ENCODE peak calls at places on chromosomes 4 and X, in four cellular contexts. One of them, this sample, is unnamed. For H3K27me3, the result is how much of the 10 kb centered on the place peaks cover.

GRCh38 chr4:108159845-108160244 is 8.9 kb downstream of the LEF1 start:
- DNase-seq in astrocyte: no peak
- DNase-seq in lower lobe of right lung: no peak
- DNase-seq in WERI-Rb-1: no peak
- DNase-seq in this sample: no peak

GRCh38 chr4:152340818-152341217 is 195.1 kb downstream of the FBXW7 start:
- DNase-seq in astrocyte: no peak
- DNase-seq in lower lobe of right lung: no peak
- DNase-seq in WERI-Rb-1: no peak
- DNase-seq in this sample: no peak

GRCh38 chrX:139125916-139126315 is 404.6 kb upstream of the F9 start:
- DNase-seq in astrocyte: no peak
- DNase-seq in lower lobe of right lung: no peak
- DNase-seq in WERI-Rb-1: no peak
- DNase-seq in this sample: no peak

GRCh38 chr4:145779319-145779801 is 99.4 kb downstream of the C4orf51 start:
- DNase-seq in astrocyte: peak
- DNase-seq in lower lobe of right lung: no peak
- DNase-seq in WERI-Rb-1: no peak
- DNase-seq in this sample: no peak

GRCh38 chr4:147813107-147813773 is 81.4 kb downstream of the ARHGAP10 start:
- DNase-seq in astrocyte: no peak
- DNase-seq in lower lobe of right lung: no peak
- DNase-seq in WERI-Rb-1: no peak
- DNase-seq in this sample: no peak

GRCh38 chr4:129344058-129344457 is 248.1 kb downstream of the C4orf33 start:
- DNase-seq in astrocyte: no peak
- DNase-seq in lower lobe of right lung: no peak
- DNase-seq in WERI-Rb-1: peak
- DNase-seq in this sample: no peak

GRCh38 chr4:118173956-118174355 is 139.7 kb downstream of the NDST3 start:
- DNase-seq in astrocyte: peak
- DNase-seq in lower lobe of right lung: no peak
- DNase-seq in WERI-Rb-1: no peak
- DNase-seq in this sample: no peak

GRCh38 chr4:7649741-7650531 is 215.2 kb upstream of the PSAPL1 start:
- DNase-seq in astrocyte: peak
- DNase-seq in lower lobe of right lung: peak
- DNase-seq in WERI-Rb-1: no peak
- DNase-seq in this sample: peak

GRCh38 chr4:146577111-146577510 is 55.4 kb upstream of the SLC10A7 start:
- DNase-seq in astrocyte: peak
- DNase-seq in lower lobe of right lung: no peak
- DNase-seq in WERI-Rb-1: no peak
- DNase-seq in this sample: no peak

GRCh38 chrX:123961268-123962005 is at the start of gene STAG2:
- DNase-seq in astrocyte: peak
- DNase-seq in lower lobe of right lung: peak
- DNase-seq in WERI-Rb-1: peak
- DNase-seq in this sample: peak

GRCh38 chr4:150982557-150983233 is 32.4 kb downstream of the LRBA start:
- DNase-seq in astrocyte: peak
- DNase-seq in lower lobe of right lung: no peak
- DNase-seq in WERI-Rb-1: no peak
- DNase-seq in this sample: no peak

GRCh38 chr4:166042510-166043055 is 169.5 kb downstream of the TLL1 start:
- DNase-seq in astrocyte: no peak
- DNase-seq in lower lobe of right lung: no peak
- DNase-seq in WERI-Rb-1: peak
- DNase-seq in this sample: no peak

GRCh38 chrX:123959281-123960063 is 2.0 kb upstream of the STAG2 start:
- DNase-seq in astrocyte: no peak
- DNase-seq in lower lobe of right lung: peak
- DNase-seq in WERI-Rb-1: peak
- DNase-seq in this sample: no peak

GRCh38 chr4:114019276-114019971 is 40.0 kb upstream of the ARSJ start:
- DNase-seq in astrocyte: peak
- DNase-seq in lower lobe of right lung: no peak
- DNase-seq in WERI-Rb-1: no peak
- DNase-seq in this sample: no peak

GRCh38 chr4:183797041-183797444 is 108.1 kb upstream of the STOX2 start:
- DNase-seq in astrocyte: no peak
- DNase-seq in lower lobe of right lung: peak
- DNase-seq in WERI-Rb-1: peak
- DNase-seq in this sample: no peak

GRCh38 chr4:74376888-74377483 is 12.0 kb downstream of the EREG start:
- DNase-seq in astrocyte: peak
- DNase-seq in lower lobe of right lung: no peak
- DNase-seq in WERI-Rb-1: no peak
- DNase-seq in this sample: no peak

GRCh38 chrX:9627827-9628406 is 137.7 kb downstream of the GPR143 start:
- DNase-seq in astrocyte: peak
- DNase-seq in lower lobe of right lung: no peak
- DNase-seq in WERI-Rb-1: no peak
- DNase-seq in this sample: no peak

GRCh38 chr4:2068198-2068470 is 9.0 kb downstream of the NAT8L start:
- DNase-seq in astrocyte: no peak
- DNase-seq in lower lobe of right lung: no peak
- DNase-seq in WERI-Rb-1: no peak
- DNase-seq in this sample: no peak

GRCh38 chr4:212438-213174 is 88.3 kb downstream of the ZNF718 start:
- DNase-seq in astrocyte: peak
- DNase-seq in lower lobe of right lung: peak
- DNase-seq in WERI-Rb-1: peak
- DNase-seq in this sample: peak

GRCh38 chr4:85720736-85721135 is 245.8 kb downstream of the ARHGAP24 start:
- DNase-seq in astrocyte: peak
- DNase-seq in lower lobe of right lung: no peak
- DNase-seq in WERI-Rb-1: no peak
- DNase-seq in this sample: peak
- H3K27me3 ChIP-seq in astrocyte: under half
- H3K27me3 ChIP-seq in lower lobe of right lung: under half
- H3K27me3 ChIP-seq in WERI-Rb-1: under half
- H3K27me3 ChIP-seq in this sample: under half

GRCh38 chrX:143171703-143172102 is 146.0 kb downstream of the SPANXN4 start:
- DNase-seq in astrocyte: no peak
- DNase-seq in lower lobe of right lung: no peak
- DNase-seq in WERI-Rb-1: no peak
- DNase-seq in this sample: no peak
- H3K27me3 ChIP-seq in astrocyte: under half
- H3K27me3 ChIP-seq in lower lobe of right lung: under half
- H3K27me3 ChIP-seq in WERI-Rb-1: under half
- H3K27me3 ChIP-seq in this sample: under half

GRCh38 chr4:16443504-16444088 is 217.3 kb upstream of the TAPT1 start:
- DNase-seq in astrocyte: peak
- DNase-seq in lower lobe of right lung: no peak
- DNase-seq in WERI-Rb-1: no peak
- DNase-seq in this sample: no peak
- H3K27me3 ChIP-seq in astrocyte: under half
- H3K27me3 ChIP-seq in lower lobe of right lung: under half
- H3K27me3 ChIP-seq in WERI-Rb-1: under half
- H3K27me3 ChIP-seq in this sample: under half

DNA sequence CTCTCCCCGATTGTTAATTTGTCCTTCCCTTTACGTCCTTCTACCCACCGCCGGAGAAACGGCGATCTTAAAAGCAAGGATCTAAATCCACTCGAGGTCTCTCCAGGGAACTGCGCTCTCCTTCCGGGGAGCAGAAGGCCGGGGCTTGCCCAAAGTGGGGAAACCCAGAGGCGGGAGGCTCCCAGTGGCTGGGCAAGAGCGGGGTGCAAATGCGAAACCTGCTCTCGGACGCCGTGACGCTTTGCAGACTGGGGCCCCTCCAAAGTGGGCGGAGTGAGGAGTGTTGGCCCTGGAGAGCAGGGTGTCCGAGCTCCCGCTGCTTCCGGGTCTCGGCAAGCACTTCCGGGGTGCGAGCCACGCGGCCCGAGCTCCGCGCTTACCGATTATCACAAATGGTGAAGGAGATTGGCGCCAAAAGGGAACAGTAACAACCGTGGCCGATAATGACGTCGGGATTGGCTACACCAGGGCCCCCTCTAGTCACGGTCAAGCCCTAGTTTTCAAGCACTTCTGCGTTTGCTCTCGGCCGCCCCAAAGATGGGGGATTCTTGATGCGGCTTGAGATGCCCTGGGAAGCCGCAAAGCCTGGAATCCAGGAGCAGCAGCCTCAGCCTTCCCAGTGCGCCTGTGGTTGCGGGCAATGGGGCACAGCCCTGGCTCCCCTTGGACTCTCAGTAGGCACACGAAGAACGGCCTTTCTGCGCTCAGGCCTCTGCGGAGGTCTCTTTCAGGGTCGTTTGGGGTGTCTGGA is 29.0 kb downstream of the HAND2 start:
- DNase-seq in astrocyte: no peak
- DNase-seq in lower lobe of right lung: no peak
- DNase-seq in WERI-Rb-1: no peak
- DNase-seq in this sample: no peak
- H3K27me3 ChIP-seq in astrocyte: half or more
- H3K27me3 ChIP-seq in lower lobe of right lung: half or more
- H3K27me3 ChIP-seq in WERI-Rb-1: under half
- H3K27me3 ChIP-seq in this sample: half or more

DNA sequence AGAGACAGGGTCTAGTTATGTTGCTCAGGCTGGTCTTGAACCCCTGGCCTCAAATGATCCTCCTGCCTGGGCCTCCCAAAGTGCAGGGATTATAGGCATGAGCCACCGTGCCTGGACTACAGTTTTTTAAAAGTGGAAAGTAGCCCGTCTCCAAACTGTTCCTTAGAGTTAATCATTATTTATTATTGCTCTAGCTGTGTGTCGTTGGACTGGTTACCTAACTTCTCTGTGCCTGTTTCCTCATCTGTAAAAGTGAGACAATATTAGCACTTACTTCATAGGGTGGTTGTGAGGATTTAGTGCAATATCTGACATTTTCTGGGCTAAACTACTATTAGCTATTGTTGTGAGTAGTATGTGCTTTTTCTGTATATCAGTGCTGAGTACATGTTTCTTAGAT is 152.3 kb upstream of the SCML1 start:
- DNase-seq in astrocyte: no peak
- DNase-seq in lower lobe of right lung: no peak
- DNase-seq in WERI-Rb-1: no peak
- DNase-seq in this sample: no peak
- H3K27me3 ChIP-seq in astrocyte: under half
- H3K27me3 ChIP-seq in lower lobe of right lung: under half
- H3K27me3 ChIP-seq in WERI-Rb-1: under half
- H3K27me3 ChIP-seq in this sample: under half

GRCh38 chr4:37447886-37448285 is 203.3 kb downstream of the NWD2 start:
- DNase-seq in astrocyte: no peak
- DNase-seq in lower lobe of right lung: no peak
- DNase-seq in WERI-Rb-1: no peak
- DNase-seq in this sample: no peak
- H3K27me3 ChIP-seq in astrocyte: under half
- H3K27me3 ChIP-seq in lower lobe of right lung: under half
- H3K27me3 ChIP-seq in WERI-Rb-1: half or more
- H3K27me3 ChIP-seq in this sample: under half